ENCODE peak calls at places on chromosome 20, in seven cellular contexts. H is CD8-positive, alpha-beta T cell; R is activated CD8-positive, alpha-beta memory T cell treated with anti-CD3 and anti-CD28 coated beads for 48 hours; B is GM20000; E is H4; Z is T-cell; W is GM10248. N is an unnamed sample.

GRCh38 chr20:61310954-61311353 is 58.9 kb downstream of the CDH4 start:
- DNase-seq in H (no peak), R (no peak), B (no peak), E (no peak), Z (no peak), W (no peak), N (no peak)

GRCh38 chr20:10314198-10314597 is 95.6 kb downstream of the SNAP25 start:
- DNase-seq in H (no peak), R (no peak), B (no peak), E (no peak), Z (no peak), W (no peak), N (no peak)

GRCh38 chr20:54134445-54135220 is 39.2 kb downstream of the CYP24A1 start:
- DNase-seq in H (no peak), R (no peak), B (no peak), E (no peak), Z (no peak), W (no peak), N (no peak)

GRCh38 chr20:14700641-14700965 is 363.2 kb upstream of the FLRT3 start:
- DNase-seq in H (no peak), R (no peak), B (no peak), E (peak), Z (no peak), W (no peak), N (no peak)

GRCh38 chr20:33490023-33490933 is at the start of gene CBFA2T2:
- DNase-seq in H (no peak), R (peak), B (peak), E (no peak), Z (no peak), W (no peak), N (peak)

GRCh38 chr20:50023116-50023802 is 40.5 kb downstream of the SNAI1 start:
- DNase-seq in H (no peak), R (no peak), B (no peak), E (no peak), Z (no peak), W (no peak), N (no peak)

GRCh38 chr20:3606021-3606420 is 57.2 kb downstream of the GFRA4 start:
- DNase-seq in H (no peak), R (no peak), B (no peak), E (no peak), Z (no peak), W (no peak), N (no peak)

GRCh38 chr20:2879148-2879547 is 5.9 kb downstream of the PTPRA start:
- DNase-seq in H (no peak), R (no peak), B (no peak), E (no peak), Z (no peak), W (no peak), N (no peak)

GRCh38 chr20:6613280-6613861 is 154.1 kb upstream of the BMP2 start:
- DNase-seq in H (no peak), R (no peak), B (no peak), E (peak), Z (no peak), W (no peak), N (no peak)

GRCh38 chr20:12455152-12455551 is 537.5 kb downstream of the BTBD3 start:
- DNase-seq in H (no peak), R (no peak), B (no peak), E (no peak), Z (no peak), W (no peak), N (no peak)

GRCh38 chr20:55069951-55070350 is 594.6 kb downstream of the DOK5 start:
- DNase-seq in H (no peak), R (no peak), B (no peak), E (peak), Z (no peak), W (no peak), N (no peak)

GRCh38 chr20:51510961-51511360 is 31.6 kb downstream of the NFATC2 start:
- DNase-seq in H (no peak), R (no peak), B (no peak), E (no peak), Z (no peak), W (no peak), N (no peak)

GRCh38 chr20:17835240-17835940 is 133.2 kb downstream of the SNX5 start:
- DNase-seq in H (no peak), R (no peak), B (no peak), E (peak), Z (no peak), W (no peak), N (peak)

N was measured in COLO829.